ENCODE peak calls at places on chromosomes 13 and 19, in ten cellular contexts. One of them, this sample, is unnamed.

GRCh38 chr13:91127995-91128394 is 219.5 kb upstream of the MIR17HG start:
- DNase-seq in breast epithelium: no peak
- DNase-seq in stomach: no peak
- DNase-seq in lower leg skin: no peak
- DNase-seq in gastrocnemius medialis: no peak
- DNase-seq in tibial nerve: no peak
- DNase-seq in HepG2: no peak
- DNase-seq in body of pancreas: no peak
- DNase-seq in suprapubic skin: no peak
- DNase-seq in adrenal gland: no peak
- DNase-seq in this sample: no peak

GRCh38 chr19:4067396-4068057 is 828 bp upstream of the ZBTB7A start:
- DNase-seq in breast epithelium: no peak
- DNase-seq in stomach: no peak
- DNase-seq in lower leg skin: peak
- DNase-seq in gastrocnemius medialis: no peak
- DNase-seq in tibial nerve: no peak
- DNase-seq in HepG2: no peak
- DNase-seq in body of pancreas: peak
- DNase-seq in suprapubic skin: no peak
- DNase-seq in adrenal gland: no peak
- DNase-seq in this sample: no peak

GRCh38 chr13:30388401-30389283 is 33.7 kb upstream of the UBE2L5 start:
- DNase-seq in breast epithelium: peak
- DNase-seq in stomach: no peak
- DNase-seq in lower leg skin: peak
- DNase-seq in gastrocnemius medialis: no peak
- DNase-seq in tibial nerve: no peak
- DNase-seq in HepG2: no peak
- DNase-seq in body of pancreas: no peak
- DNase-seq in suprapubic skin: no peak
- DNase-seq in adrenal gland: no peak
- DNase-seq in this sample: no peak

GRCh38 chr19:16525751-16526481 is 16.3 kb downstream of the CHERP start:
- DNase-seq in breast epithelium: no peak
- DNase-seq in stomach: no peak
- DNase-seq in lower leg skin: no peak
- DNase-seq in gastrocnemius medialis: no peak
- DNase-seq in tibial nerve: no peak
- DNase-seq in HepG2: no peak
- DNase-seq in body of pancreas: no peak
- DNase-seq in suprapubic skin: no peak
- DNase-seq in adrenal gland: no peak
- DNase-seq in this sample: no peak

GRCh38 chr19:47187797-47188196 is 43.2 kb downstream of the BBC3 start:
- DNase-seq in breast epithelium: no peak
- DNase-seq in stomach: no peak
- DNase-seq in lower leg skin: no peak
- DNase-seq in gastrocnemius medialis: no peak
- DNase-seq in tibial nerve: no peak
- DNase-seq in HepG2: no peak
- DNase-seq in body of pancreas: no peak
- DNase-seq in suprapubic skin: no peak
- DNase-seq in adrenal gland: no peak
- DNase-seq in this sample: no peak

GRCh38 chr19:1315470-1316166 is 29.9 kb downstream of the EFNA2 start:
- DNase-seq in breast epithelium: peak
- DNase-seq in stomach: peak
- DNase-seq in lower leg skin: no peak
- DNase-seq in gastrocnemius medialis: no peak
- DNase-seq in tibial nerve: no peak
- DNase-seq in HepG2: no peak
- DNase-seq in body of pancreas: peak
- DNase-seq in suprapubic skin: no peak
- DNase-seq in adrenal gland: peak
- DNase-seq in this sample: peak

GRCh38 chr19:369876-370275 is 25.3 kb upstream of the MIER2 start:
- DNase-seq in breast epithelium: no peak
- DNase-seq in stomach: no peak
- DNase-seq in lower leg skin: peak
- DNase-seq in gastrocnemius medialis: no peak
- DNase-seq in tibial nerve: no peak
- DNase-seq in HepG2: no peak
- DNase-seq in body of pancreas: no peak
- DNase-seq in suprapubic skin: no peak
- DNase-seq in adrenal gland: no peak
- DNase-seq in this sample: peak

GRCh38 chr13:51562011-51562671 is 22.1 kb upstream of the WDFY2 start:
- DNase-seq in breast epithelium: no peak
- DNase-seq in stomach: no peak
- DNase-seq in lower leg skin: no peak
- DNase-seq in gastrocnemius medialis: no peak
- DNase-seq in tibial nerve: no peak
- DNase-seq in HepG2: no peak
- DNase-seq in body of pancreas: no peak
- DNase-seq in suprapubic skin: no peak
- DNase-seq in adrenal gland: no peak
- DNase-seq in this sample: no peak

GRCh38 chr19:31513841-31514240 is 164.6 kb upstream of the TSHZ3 start:
- DNase-seq in breast epithelium: no peak
- DNase-seq in stomach: no peak
- DNase-seq in lower leg skin: peak
- DNase-seq in gastrocnemius medialis: no peak
- DNase-seq in tibial nerve: no peak
- DNase-seq in HepG2: no peak
- DNase-seq in body of pancreas: no peak
- DNase-seq in suprapubic skin: peak
- DNase-seq in adrenal gland: no peak
- DNase-seq in this sample: no peak

GRCh38 chr13:99634672-99635071 is 133.4 kb downstream of the TM9SF2 start:
- DNase-seq in breast epithelium: no peak
- DNase-seq in stomach: no peak
- DNase-seq in lower leg skin: no peak
- DNase-seq in gastrocnemius medialis: no peak
- DNase-seq in tibial nerve: no peak
- DNase-seq in HepG2: no peak
- DNase-seq in body of pancreas: no peak
- DNase-seq in suprapubic skin: no peak
- DNase-seq in adrenal gland: no peak
- DNase-seq in this sample: no peak

GRCh38 chr19:58311345-58311744 is 6.2 kb downstream of the ERVK3-1 start:
- DNase-seq in breast epithelium: no peak
- DNase-seq in stomach: no peak
- DNase-seq in lower leg skin: no peak
- DNase-seq in gastrocnemius medialis: no peak
- DNase-seq in tibial nerve: no peak
- DNase-seq in HepG2: no peak
- DNase-seq in body of pancreas: no peak
- DNase-seq in suprapubic skin: no peak
- DNase-seq in adrenal gland: no peak
- DNase-seq in this sample: no peak

GRCh38 chr13:97275265-97275664 is 53.1 kb downstream of the MBNL2 start:
- DNase-seq in breast epithelium: no peak
- DNase-seq in stomach: no peak
- DNase-seq in lower leg skin: no peak
- DNase-seq in gastrocnemius medialis: no peak
- DNase-seq in tibial nerve: no peak
- DNase-seq in HepG2: peak
- DNase-seq in body of pancreas: no peak
- DNase-seq in suprapubic skin: no peak
- DNase-seq in adrenal gland: no peak
- DNase-seq in this sample: no peak

GRCh38 chr13:49341941-49342340 is 94.2 kb downstream of the CDADC1 start:
- DNase-seq in breast epithelium: no peak
- DNase-seq in stomach: no peak
- DNase-seq in lower leg skin: no peak
- DNase-seq in gastrocnemius medialis: no peak
- DNase-seq in tibial nerve: no peak
- DNase-seq in HepG2: no peak
- DNase-seq in body of pancreas: no peak
- DNase-seq in suprapubic skin: no peak
- DNase-seq in adrenal gland: no peak
- DNase-seq in this sample: no peak

GRCh38 chr19:575527-576506 is 3.4 kb downstream of the BSG start:
- DNase-seq in breast epithelium: no peak
- DNase-seq in stomach: peak
- DNase-seq in lower leg skin: no peak
- DNase-seq in gastrocnemius medialis: peak
- DNase-seq in tibial nerve: no peak
- DNase-seq in HepG2: no peak
- DNase-seq in body of pancreas: peak
- DNase-seq in suprapubic skin: no peak
- DNase-seq in adrenal gland: peak
- DNase-seq in this sample: peak

GRCh38 chr13:102771298-102772041 is 2.1 kb downstream of the TEX30 start:
- DNase-seq in breast epithelium: no peak
- DNase-seq in stomach: no peak
- DNase-seq in lower leg skin: no peak
- DNase-seq in gastrocnemius medialis: no peak
- DNase-seq in tibial nerve: no peak
- DNase-seq in HepG2: peak
- DNase-seq in body of pancreas: no peak
- DNase-seq in suprapubic skin: no peak
- DNase-seq in adrenal gland: no peak
- DNase-seq in this sample: no peak

GRCh38 chr19:7597689-7598088 is 2.0 kb downstream of the CAMSAP3 start:
- DNase-seq in breast epithelium: no peak
- DNase-seq in stomach: peak
- DNase-seq in lower leg skin: no peak
- DNase-seq in gastrocnemius medialis: no peak
- DNase-seq in tibial nerve: no peak
- DNase-seq in HepG2: peak
- DNase-seq in body of pancreas: no peak
- DNase-seq in suprapubic skin: no peak
- DNase-seq in adrenal gland: no peak
- DNase-seq in this sample: no peak
- TF ChIP-seq CTCF in breast epithelium: no peak
- TF ChIP-seq CTCF in stomach: no peak
- TF ChIP-seq CTCF in lower leg skin: no peak
- TF ChIP-seq CTCF in gastrocnemius medialis: no peak
- TF ChIP-seq CTCF in tibial nerve: no peak
- TF ChIP-seq CTCF in HepG2: peak
- TF ChIP-seq CTCF in body of pancreas: peak
- TF ChIP-seq CTCF in suprapubic skin: no peak
- TF ChIP-seq CTCF in adrenal gland: no peak
- TF ChIP-seq CTCF in this sample: no peak

GRCh38 chr19:46015080-46015960 is 7.5 kb downstream of the PGLYRP1 start:
- DNase-seq in breast epithelium: peak
- DNase-seq in stomach: peak
- DNase-seq in lower leg skin: peak
- DNase-seq in gastrocnemius medialis: no peak
- DNase-seq in tibial nerve: no peak
- DNase-seq in HepG2: no peak
- DNase-seq in body of pancreas: peak
- DNase-seq in suprapubic skin: no peak
- DNase-seq in adrenal gland: peak
- DNase-seq in this sample: peak
- H3K4me3 ChIP-seq in breast epithelium: peak
- H3K4me3 ChIP-seq in stomach: peak
- H3K4me3 ChIP-seq in lower leg skin: peak
- H3K4me3 ChIP-seq in gastrocnemius medialis: peak
- H3K4me3 ChIP-seq in tibial nerve: peak
- H3K4me3 ChIP-seq in HepG2: no peak
- H3K4me3 ChIP-seq in body of pancreas: no peak
- H3K4me3 ChIP-seq in suprapubic skin: peak
- H3K4me3 ChIP-seq in adrenal gland: no peak
- H3K4me3 ChIP-seq in this sample: no peak

GRCh38 chr19:37594982-37595382 is 306 bp downstream of the ZNF540 start:
- DNase-seq in breast epithelium: peak
- DNase-seq in stomach: peak
- DNase-seq in lower leg skin: peak
- DNase-seq in gastrocnemius medialis: peak
- DNase-seq in tibial nerve: peak
- DNase-seq in HepG2: no peak
- DNase-seq in body of pancreas: peak
- DNase-seq in suprapubic skin: peak
- DNase-seq in adrenal gland: peak
- DNase-seq in this sample: peak
- TF ChIP-seq POLR2A in breast epithelium: no peak
- TF ChIP-seq POLR2A in stomach: no peak
- TF ChIP-seq POLR2A in lower leg skin: no peak
- TF ChIP-seq POLR2A in gastrocnemius medialis: no peak
- TF ChIP-seq POLR2A in tibial nerve: no peak
- TF ChIP-seq POLR2A in HepG2: no peak
- TF ChIP-seq POLR2A in body of pancreas: peak
- TF ChIP-seq POLR2A in suprapubic skin: no peak
- TF ChIP-seq POLR2A in adrenal gland: no peak
- TF ChIP-seq POLR2A in this sample: no peak

GRCh38 chr13:86877449-86877848 is 793.7 kb upstream of the SLITRK5 start:
- DNase-seq in breast epithelium: no peak
- DNase-seq in stomach: no peak
- DNase-seq in lower leg skin: no peak
- DNase-seq in gastrocnemius medialis: no peak
- DNase-seq in tibial nerve: no peak
- DNase-seq in HepG2: no peak
- DNase-seq in body of pancreas: no peak
- DNase-seq in suprapubic skin: no peak
- DNase-seq in adrenal gland: no peak
- DNase-seq in this sample: no peak

GRCh38 chr13:86882835-86883234 is 788.3 kb upstream of the SLITRK5 start:
- DNase-seq in breast epithelium: no peak
- DNase-seq in stomach: no peak
- DNase-seq in lower leg skin: no peak
- DNase-seq in gastrocnemius medialis: no peak
- DNase-seq in tibial nerve: no peak
- DNase-seq in HepG2: peak
- DNase-seq in body of pancreas: no peak
- DNase-seq in suprapubic skin: no peak
- DNase-seq in adrenal gland: no peak
- DNase-seq in this sample: no peak

GRCh38 chr13:86882107-86882506 is 789.1 kb upstream of the SLITRK5 start:
- DNase-seq in breast epithelium: no peak
- DNase-seq in stomach: no peak
- DNase-seq in lower leg skin: no peak
- DNase-seq in gastrocnemius medialis: no peak
- DNase-seq in tibial nerve: no peak
- DNase-seq in HepG2: no peak
- DNase-seq in body of pancreas: no peak
- DNase-seq in suprapubic skin: no peak
- DNase-seq in adrenal gland: no peak
- DNase-seq in this sample: no peak

DNA sequence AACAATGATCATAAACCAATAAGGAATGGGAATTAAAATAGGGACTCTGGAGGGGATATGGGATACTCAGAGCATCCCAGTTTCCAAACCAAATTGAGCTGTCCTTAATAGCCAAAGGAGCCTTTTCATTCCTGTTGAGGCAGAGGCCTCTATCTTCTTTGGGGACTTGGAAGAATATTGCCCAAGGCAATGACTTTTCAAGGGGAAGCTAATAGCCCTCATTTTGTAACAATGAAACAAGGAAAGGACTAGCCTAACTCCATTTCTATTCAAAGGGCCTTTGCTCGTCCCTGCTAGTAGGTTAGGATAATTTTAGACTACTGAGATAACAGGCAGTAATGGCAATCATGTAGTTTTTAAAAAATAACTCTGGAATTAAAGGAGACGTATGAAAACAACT is 789.8 kb upstream of the SLITRK5 start:
- DNase-seq in breast epithelium: no peak
- DNase-seq in stomach: no peak
- DNase-seq in lower leg skin: no peak
- DNase-seq in gastrocnemius medialis: no peak
- DNase-seq in tibial nerve: no peak
- DNase-seq in HepG2: no peak
- DNase-seq in body of pancreas: no peak
- DNase-seq in suprapubic skin: no peak
- DNase-seq in adrenal gland: no peak
- DNase-seq in this sample: no peak
- TF ChIP-seq CTCF in breast epithelium: no peak
- TF ChIP-seq CTCF in stomach: no peak
- TF ChIP-seq CTCF in lower leg skin: no peak
- TF ChIP-seq CTCF in gastrocnemius medialis: no peak
- TF ChIP-seq CTCF in tibial nerve: no peak
- TF ChIP-seq CTCF in HepG2: no peak
- TF ChIP-seq CTCF in body of pancreas: no peak
- TF ChIP-seq CTCF in suprapubic skin: no peak
- TF ChIP-seq CTCF in adrenal gland: no peak
- TF ChIP-seq CTCF in this sample: no peak